ENCODE peak calls at places on chromosomes 3 and 15, in nine cellular contexts. G is mucosa of descending colon, P is HepG2, X is pancreas, V is stomach, M is IMR-90, K is psoas muscle, L is A549, Z is uterus. Q is an unnamed sample.

GRCh38 chr15:49242820-49243219 is 72.8 kb downstream of the GALK2 start:
- DNase-seq in L (no peak), P (no peak), Z (no peak), V (no peak), M (peak; percentile 95), X (no peak), G (no peak), K (peak; percentile 35), Q (no peak)

GRCh38 chr3:141797819-141798405 is 34.7 kb downstream of the GRK7 start:
- DNase-seq in X (no peak), P (no peak), M (no peak), Z (no peak), G (no peak), V (no peak), L (no peak), K (no peak), Q (no peak)

GRCh38 chr15:79431636-79432344 is at the start of gene MINAR1:
- DNase-seq in M (peak; percentile 56), G (no peak), L (peak; percentile 39), K (no peak), V (no peak), P (peak; percentile 6), Z (no peak), X (peak; percentile 61), Q (no peak)

GRCh38 chr3:188362405-188362831 is 208.5 kb downstream of the LPP start:
- DNase-seq in L (peak; percentile 50), P (peak; percentile 73), G (no peak), V (no peak), K (no peak), M (peak; percentile 69), X (no peak), Z (peak; percentile 39), Q (no peak)

GRCh38 chr15:58292761-58293175 is 139.0 kb upstream of the LIPC start:
- DNase-seq in P (no peak), L (no peak), K (no peak), X (no peak), V (no peak), Z (no peak), G (no peak), M (peak; percentile 28), Q (no peak)

GRCh38 chr3:146679995-146680394 is 74.8 kb upstream of the PLSCR5 start:
- DNase-seq in V (no peak), K (no peak), Z (no peak), X (no peak), M (no peak), P (no peak), G (no peak), L (no peak), Q (no peak)

GRCh38 chr3:66350601-66351000 is 129.8 kb downstream of the SLC25A26 start:
- DNase-seq in L (no peak), Z (no peak), K (no peak), X (no peak), V (no peak), P (no peak), G (no peak), M (peak; percentile 61), Q (no peak)

GRCh38 chr15:70044168-70044567 is 53.5 kb downstream of the TLE3 start:
- DNase-seq in P (no peak), V (no peak), Z (no peak), L (no peak), K (no peak), M (no peak), X (no peak), G (no peak), Q (no peak)

GRCh38 chr15:68421798-68422402 is 10.1 kb downstream of the ITGA11 start:
- DNase-seq in P (no peak), X (no peak), M (peak; percentile 48), Z (peak; percentile 26), K (no peak), V (no peak), G (no peak), L (no peak), Q (no peak)

GRCh38 chr15:55267401-55268053 is 22.1 kb downstream of the RAB27A start:
- DNase-seq in V (peak; percentile 50), K (peak; percentile 61), Z (no peak), X (no peak), M (peak; percentile 74), L (no peak), P (no peak), G (peak; percentile 84), Q (no peak)

GRCh38 chr3:107430214-107431047 is 53.2 kb downstream of the CCDC54 start:
- DNase-seq in P (no peak), V (no peak), X (peak; percentile 23), K (no peak), Z (peak; percentile 34), L (no peak), M (peak; percentile 19), G (no peak), Q (no peak)

GRCh38 chr3:49219132-49219531 is 47.7 kb downstream of the KLHDC8B start:
- DNase-seq in L (no peak), G (no peak), V (no peak), X (no peak), Z (no peak), P (no peak), M (no peak), K (no peak), Q (no peak)
- H3K9me3 ChIP-seq in L (peaks cover 6% of the 10 kb centered on the region), G (peaks cover 5% of the 10 kb centered on the region), V (no peaks in the 10 kb centered on the region), X (no peaks in the 10 kb centered on the region), Z (no peaks in the 10 kb centered on the region), P (peaks cover 2% of the 10 kb centered on the region), M (peaks cover 4% of the 10 kb centered on the region), K (no peaks in the 10 kb centered on the region), Q (peaks cover 4% of the 10 kb centered on the region)

GRCh38 chr15:60478633-60479360 is at the start of gene ICE2:
- DNase-seq in V (peak; percentile 98), K (peak; percentile 98), Z (peak; percentile 95), L (peak; percentile 88), P (peak; percentile 89), X (peak; percentile 96), M (peak; percentile 94), G (peak; percentile 98), Q (peak; percentile 95)

GRCh38 chr15:60480149-60480548 is 1.2 kb upstream of the ICE2 start:
- DNase-seq in M (no peak), Z (no peak), G (no peak), L (no peak), V (no peak), X (no peak), P (no peak), K (no peak), Q (no peak)

GRCh38 chr15:60479711-60480110 is 769 bp upstream of the ICE2 start:
- DNase-seq in V (no peak), X (no peak), L (no peak), G (no peak), P (no peak), Z (no peak), K (no peak), M (no peak), Q (no peak)

GRCh38 chr15:60477991-60478632 is 830 bp downstream of the ICE2 start:
- DNase-seq in X (no peak), K (no peak), Z (no peak), P (peak; percentile 21), L (no peak), G (no peak), V (no peak), M (peak; percentile 49), Q (no peak)

GRCh38 chr15:60479361-60479684 is 381 bp upstream of the ICE2 start:
- DNase-seq in X (no peak), K (no peak), L (no peak), P (no peak), M (no peak), V (no peak), Z (no peak), G (no peak), Q (no peak)
- H3K4me3 ChIP-seq in X (peak overlapping the region; percentile 62), K (peak overlapping the region; percentile 89), L (peak overlapping the region; percentile 74), P (peak overlapping the region; percentile 67), M (peak overlapping the region; percentile 72), V (peak overlapping the region; percentile 75), Z (peak overlapping the region; percentile 58), G (peak overlapping the region; percentile 73), Q (peak overlapping the region; percentile 65)

GRCh38 chr15:89397653-89398023 is 63.0 kb upstream of the POLG start:
- DNase-seq in M (no peak), X (no peak), L (no peak), K (no peak), G (no peak), Z (no peak), P (no peak), V (no peak), Q (no peak)

GRCh38 chr15:89400997-89401590 is 66.5 kb upstream of the POLG start:
- DNase-seq in G (no peak), Z (no peak), M (no peak), X (no peak), V (no peak), L (no peak), P (no peak), K (no peak), Q (no peak)

GRCh38 chr15:89400121-89400996 is 65.7 kb upstream of the POLG start:
- DNase-seq in G (no peak), X (no peak), P (no peak), V (no peak), Z (no peak), L (peak; percentile 58), M (no peak), K (no peak), Q (no peak)

GRCh38 chr15:89399070-89399389 is 64.4 kb upstream of the POLG start:
- DNase-seq in Z (no peak), L (no peak), M (no peak), G (no peak), K (no peak), V (no peak), X (no peak), P (no peak), Q (no peak)

DNA sequence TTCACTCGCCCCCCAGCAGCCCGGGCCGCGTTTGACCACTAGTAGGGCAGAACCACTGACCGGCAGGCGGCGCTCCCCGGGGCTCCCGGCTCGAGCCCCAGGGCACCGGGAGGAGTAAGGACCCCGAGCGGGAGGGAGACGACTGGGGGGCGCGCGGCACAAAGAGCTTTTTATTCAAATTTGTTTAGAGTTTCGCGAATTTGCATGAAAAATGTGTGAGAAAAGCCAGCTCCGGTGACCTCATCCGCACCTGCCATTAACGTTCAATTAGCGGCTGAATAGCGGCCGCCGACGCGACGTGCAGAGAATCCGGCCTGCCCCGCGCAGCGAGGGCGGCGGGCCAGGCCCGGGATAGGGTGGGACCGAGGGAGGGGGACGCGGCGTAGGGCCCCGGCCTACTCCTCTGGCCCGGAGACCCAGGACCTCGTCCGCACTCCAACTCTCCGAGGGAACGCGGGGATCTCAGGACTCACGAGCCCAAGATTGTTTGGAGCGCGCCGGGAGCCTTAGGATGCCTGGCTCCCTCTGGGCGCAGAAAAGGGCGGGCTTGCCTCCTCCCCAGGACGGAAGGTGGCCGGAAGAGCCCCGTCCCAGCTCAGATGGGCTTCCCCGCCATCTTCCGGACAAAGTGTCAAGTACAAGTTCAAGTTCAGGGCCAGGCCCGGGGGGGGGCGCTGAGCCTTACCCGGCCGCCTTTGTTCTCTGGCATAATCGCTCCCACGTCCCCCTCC is 64.9 kb upstream of the POLG start:
- DNase-seq in L (peak; percentile 90), Z (no peak), K (no peak), G (no peak), X (peak; percentile 38), P (no peak), M (no peak), V (no peak), Q (no peak)
- TF ChIP-seq CTCF in L (peak; percentile 62), Z (no peak), K (no peak), G (no peak), X (peak; percentile 26), P (peak; percentile 36), M (no peak), V (no peak), Q (no peak)

DNA sequence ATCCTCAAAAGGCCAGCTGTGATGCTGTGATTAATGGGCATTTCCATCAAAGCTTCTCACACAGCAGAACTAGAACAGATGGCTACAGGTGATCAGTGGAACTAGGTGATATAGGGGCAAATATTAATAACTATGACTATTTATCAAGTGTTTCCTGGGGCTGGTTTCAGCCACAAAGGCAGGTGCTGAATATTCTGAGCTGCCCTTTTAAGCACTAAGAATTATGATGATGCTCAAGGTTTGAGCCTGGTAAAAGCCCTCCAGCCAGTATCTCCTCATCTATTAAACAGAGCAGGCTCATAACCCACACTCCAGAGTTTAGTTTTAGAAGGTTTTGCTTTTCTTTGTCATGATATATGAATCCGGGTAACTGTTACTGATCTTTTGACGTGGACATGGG is 129.5 kb upstream of the ACP3 start:
- DNase-seq in G (no peak), M (no peak), X (no peak), V (no peak), Z (no peak), P (no peak), L (no peak), K (no peak), Q (no peak)
- H3K9me3 ChIP-seq in G (no peaks in the 10 kb centered on the region), M (no peaks in the 10 kb centered on the region), X (no peaks in the 10 kb centered on the region), V (no peaks in the 10 kb centered on the region), Z (no peaks in the 10 kb centered on the region), P (no peaks in the 10 kb centered on the region), L (no peaks in the 10 kb centered on the region), K (no peaks in the 10 kb centered on the region), Q (no peaks in the 10 kb centered on the region)

Q was measured in Caco-2.